ENCODE peak calls at places on chromosomes 6 and 20, in four cellular contexts. J is neural progenitor cell, S is ovary, M is PC-9. Y is an unnamed sample.
A peak's percentile ranks its signal among the peaks of the same experiment; 100 is the strongest.

GRCh38 chr20:31758991-31759390 is 19.9 kb downstream of the TPX2 start:
- DNase-seq in J (no peak), S (no peak), M (no peak), Y (no peak)

GRCh38 chr6:34514112-34514511 is 42.0 kb downstream of the SPDEF start:
- DNase-seq in J (no peak), S (no peak), M (no peak), Y (no peak)

GRCh38 chr20:59693587-59693986 is 89.2 kb downstream of the PHACTR3 start:
- DNase-seq in J (no peak), S (no peak), M (no peak), Y (no peak)

GRCh38 chr6:54071941-54072340 is 39.3 kb upstream of the MLIP start:
- DNase-seq in J (no peak), S (no peak), M (no peak), Y (no peak)

GRCh38 chr6:2396856-2397640 is 151.6 kb upstream of the GMDS start:
- DNase-seq in J (no peak), S (no peak), M (no peak), Y (no peak)

GRCh38 chr6:83221886-83222479 is 28.8 kb downstream of the RWDD2A start:
- DNase-seq in J (peak; percentile 65), S (no peak), M (no peak), Y (no peak)

GRCh38 chr6:24788031-24788665 is 10.6 kb downstream of the ARMH2 start:
- DNase-seq in J (no peak), S (no peak), M (no peak), Y (no peak)

GRCh38 chr20:13865825-13866351 is 81.1 kb downstream of the NDUFAF5 start:
- DNase-seq in J (no peak), S (no peak), M (no peak), Y (no peak)

GRCh38 chr20:48931527-48932374 is 10.2 kb downstream of the ARFGEF2 start:
- DNase-seq in J (no peak), S (no peak), M (no peak), Y (no peak)

GRCh38 chr20:37230200-37230599 is 31.4 kb downstream of the GHRH start:
- DNase-seq in J (no peak), S (no peak), M (no peak), Y (no peak)

GRCh38 chr20:37228656-37229055 is 33.0 kb downstream of the GHRH start:
- DNase-seq in J (no peak), S (no peak), M (no peak), Y (no peak)

GRCh38 chr20:37228111-37228510 is 33.5 kb downstream of the GHRH start:
- DNase-seq in J (no peak), S (no peak), M (no peak), Y (no peak)

GRCh38 chr20:37226889-37227288 is 34.7 kb downstream of the GHRH start:
- DNase-seq in J (no peak), S (peak; percentile 58), M (no peak), Y (no peak)

GRCh38 chr20:37229300-37229699 is 32.3 kb downstream of the GHRH start:
- DNase-seq in J (peak; percentile 75), S (no peak), M (no peak), Y (no peak)
- H3K27ac ChIP-seq in J (peak overlapping the region; percentile 96), S (no peak overlapping the region), M (no peak overlapping the region), Y (no peak overlapping the region)

GRCh38 chr6:6604015-6604414 is 15.5 kb downstream of the LY86 start:
- DNase-seq in J (no peak), S (no peak), M (no peak), Y (no peak)

GRCh38 chr6:6600865-6601264 is 12.3 kb downstream of the LY86 start:
- DNase-seq in J (no peak), S (no peak), M (peak; percentile 12), Y (no peak)

GRCh38 chr6:6603317-6603716 is 14.8 kb downstream of the LY86 start:
- DNase-seq in J (no peak), S (no peak), M (no peak), Y (no peak)

GRCh38 chr6:6605873-6606272 is 17.4 kb downstream of the LY86 start:
- DNase-seq in J (no peak), S (no peak), M (no peak), Y (no peak)

GRCh38 chr6:6604566-6604965 is 16.0 kb downstream of the LY86 start:
- DNase-seq in J (no peak), S (no peak), M (no peak), Y (no peak)
- H3K9me3 ChIP-seq in J (no peaks in the 10 kb centered on the region), S (no peaks in the 10 kb centered on the region), M (no peaks in the 10 kb centered on the region), Y (no peaks in the 10 kb centered on the region)

GRCh38 chr6:125779924-125780539 is 10.7 kb upstream of the NCOA7 start:
- DNase-seq in J (peak; percentile 93), S (peak; percentile 94), M (peak; percentile 80), Y (peak; percentile 85)
- TF ChIP-seq CTCF in J (peak; percentile 34), S (peak; percentile 79), M (peak; percentile 31), Y (peak; percentile 43)

DNA sequence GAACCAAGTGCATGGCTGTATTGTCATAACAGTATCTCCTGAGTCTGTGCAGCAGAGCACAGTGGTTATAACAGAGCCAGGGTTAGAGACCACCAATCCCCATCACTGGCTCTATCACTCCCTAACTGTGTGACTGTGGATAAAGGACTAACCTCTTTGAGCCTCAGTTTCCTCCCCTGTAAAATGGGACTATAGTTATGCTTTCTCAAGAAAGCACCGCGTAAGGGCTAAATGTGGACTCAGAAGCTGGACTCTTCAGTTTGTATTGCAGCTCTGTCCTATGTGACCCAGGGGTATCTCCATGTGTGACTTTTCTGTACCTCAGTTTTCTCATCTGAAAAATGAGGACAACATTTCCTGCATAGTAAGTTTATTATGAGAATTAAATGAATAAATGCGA is 59.9 kb downstream of the TRAM2 start:
- DNase-seq in J (no peak), S (no peak), M (no peak), Y (no peak)
- H3K27ac ChIP-seq in J (no peak overlapping the region), S (no peak overlapping the region), M (no peak overlapping the region), Y (no peak overlapping the region)

GRCh38 chr20:29741894-29742698 is 1515.4 kb upstream of the DEFB115 start:
- DNase-seq in J (no peak), S (no peak), M (no peak), Y (no peak)
- H3K9me3 ChIP-seq in J (peaks cover 7% of the 10 kb centered on the region), S (no peaks in the 10 kb centered on the region), M (no peaks in the 10 kb centered on the region), Y (no peaks in the 10 kb centered on the region)

DNA sequence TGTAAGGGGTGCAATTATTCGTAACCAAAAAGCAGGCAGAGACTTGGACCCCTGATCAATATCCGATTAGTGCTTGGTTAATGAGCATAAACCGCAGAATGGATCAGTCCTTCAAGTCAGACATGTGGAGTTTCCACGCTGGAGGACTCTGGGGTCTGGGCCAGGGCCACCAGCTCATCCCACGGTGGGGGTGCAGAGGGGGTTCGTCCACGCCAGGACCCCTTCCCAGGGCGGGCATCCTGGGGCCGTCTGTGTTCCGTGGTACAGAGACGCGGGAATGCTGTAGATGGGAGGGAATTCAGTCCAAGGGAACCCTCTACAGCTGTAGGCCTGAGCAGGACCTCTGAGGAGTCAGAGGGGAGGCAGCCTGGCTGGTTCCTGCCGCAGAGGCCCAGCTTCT is 197.7 kb downstream of the TAF4 start:
- DNase-seq in J (no peak), S (no peak), M (no peak), Y (no peak)
- TF ChIP-seq CTCF in J (no peak), S (no peak), M (no peak), Y (no peak)

DNA sequence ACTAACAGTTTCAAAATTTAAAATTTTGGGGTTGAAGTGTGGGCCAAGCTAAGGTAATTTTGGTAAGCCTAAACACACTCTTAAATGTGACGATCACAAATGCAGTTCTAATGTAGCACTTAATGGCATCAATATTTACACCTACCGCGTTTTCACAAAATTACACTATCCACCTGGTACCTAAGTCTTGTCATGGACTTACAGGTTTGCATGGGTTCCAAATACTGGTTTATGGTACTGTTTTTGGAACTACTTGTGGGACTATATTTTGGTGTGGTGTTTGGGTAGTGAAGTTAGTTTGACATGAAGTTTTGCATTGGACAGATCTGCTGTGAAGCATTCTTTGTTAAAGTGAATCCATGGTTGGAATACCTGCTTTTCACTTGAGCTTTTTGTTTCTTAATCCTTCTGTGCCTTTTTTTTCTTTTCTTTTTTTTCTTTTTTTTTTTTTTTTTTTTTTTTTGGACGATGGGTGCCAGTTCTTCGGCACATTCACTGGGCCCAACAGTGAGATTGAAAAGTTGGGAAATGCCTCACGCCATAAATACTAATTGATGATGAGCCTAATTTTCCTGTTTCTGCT is 6.5 kb downstream of the SRSF3 start:
- DNase-seq in J (no peak), S (no peak), M (no peak), Y (no peak)
- H3K27ac ChIP-seq in J (no peak overlapping the region), S (no peak overlapping the region), M (peak overlapping the region; percentile 33), Y (peak overlapping the region; percentile 62)

DNA sequence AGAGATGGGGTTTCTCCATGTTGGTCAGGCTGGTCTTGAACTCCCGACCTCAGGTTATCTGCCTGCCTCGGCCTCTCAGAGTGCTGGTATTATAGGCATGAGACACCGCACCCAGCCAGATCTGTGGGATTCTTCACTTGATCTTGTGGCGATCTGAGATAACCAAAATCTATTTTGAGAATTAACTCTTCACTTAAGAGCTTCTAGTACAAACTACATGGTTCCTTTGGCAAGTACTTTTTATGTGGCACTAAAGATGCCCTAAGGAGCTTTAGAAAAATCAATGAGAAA is 37.8 kb upstream of the TFB1M start:
- DNase-seq in J (no peak), S (no peak), M (no peak), Y (no peak)
- H3K9me3 ChIP-seq in J (peaks cover 7% of the 10 kb centered on the region), S (no peaks in the 10 kb centered on the region), M (peaks cover 7% of the 10 kb centered on the region), Y (no peaks in the 10 kb centered on the region)

GRCh38 chr6:30234361-30234760 is 21.2 kb upstream of the TRIM26 start:
- DNase-seq in J (no peak), S (no peak), M (no peak), Y (no peak)

GRCh38 chr6:30238178-30238795 is 25.1 kb upstream of the TRIM26 start:
- DNase-seq in J (peak; percentile 25), S (no peak), M (no peak), Y (peak; percentile 31)
- TF ChIP-seq CTCF in J (peak; percentile 34), S (no peak), M (peak; percentile 55), Y (peak; percentile 40)